ENCODE peak calls at places on chromosome 15, in six cellular contexts. I is HepG2, X is SK-N-SH, F is GM12878, N is K562, Z is H1. P is an unnamed sample.

GRCh38 chr15:37900286-37901221 is 33.9 kb upstream of the TMCO5A start:
- DNase-seq in I (no peak), X (no peak), F (no peak), N (no peak), Z (no peak), P (no peak)

GRCh38 chr15:32119694-32120330 is 89.5 kb downstream of the CHRNA7 start:
- DNase-seq in I (no peak), X (peak; percentile 72), F (no peak), N (no peak), Z (no peak), P (no peak)

GRCh38 chr15:83275412-83275811 is 9.1 kb downstream of the BNC1 start:
- DNase-seq in I (no peak), X (no peak), F (no peak), N (no peak), Z (no peak), P (no peak)

GRCh38 chr15:49323207-49323606 is 99.8 kb upstream of the FGF7 start:
- DNase-seq in I (no peak), X (no peak), F (no peak), N (no peak), Z (no peak), P (no peak)

GRCh38 chr15:24878153-24878552 is 76.6 kb upstream of the SNRPN start:
- DNase-seq in I (peak; percentile 38), X (peak; percentile 57), F (no peak), N (no peak), Z (no peak), P (no peak)

GRCh38 chr15:83565553-83566159 is 88.3 kb upstream of the ADAMTSL3 start:
- DNase-seq in I (peak; percentile 25), X (peak; percentile 25), F (no peak), N (peak; percentile 23), Z (no peak), P (no peak)

GRCh38 chr15:38562278-38562677 is 2.3 kb downstream of the RASGRP1 start:
- DNase-seq in I (no peak), X (no peak), F (no peak), N (no peak), Z (no peak), P (no peak)

GRCh38 chr15:73330206-73331051 is 38.3 kb downstream of the HCN4 start:
- DNase-seq in I (no peak), X (no peak), F (no peak), N (no peak), Z (no peak), P (no peak)

GRCh38 chr15:65318870-65319356 is 14.4 kb downstream of the RNU5B-1 start:
- DNase-seq in I (peak; percentile 68), X (peak; percentile 86), F (no peak), N (peak; percentile 86), Z (no peak), P (peak; percentile 38)

GRCh38 chr15:48861813-48862431 is 16.0 kb upstream of the EID1 start:
- DNase-seq in I (peak; percentile 57), X (peak; percentile 58), F (no peak), N (peak; percentile 51), Z (no peak), P (peak; percentile 63)

GRCh38 chr15:71219646-71220045 is 104.4 kb downstream of the THSD4 start:
- DNase-seq in I (no peak), X (no peak), F (no peak), N (no peak), Z (no peak), P (no peak)

GRCh38 chr15:65051266-65051665 is 6.1 kb downstream of the SLC51B start:
- DNase-seq in I (no peak), X (no peak), F (no peak), N (no peak), Z (no peak), P (no peak)

GRCh38 chr15:85839637-85840036 is 44.9 kb upstream of the KLHL25 start:
- DNase-seq in I (no peak), X (no peak), F (no peak), N (no peak), Z (no peak), P (no peak)

GRCh38 chr15:73075151-73075859 is 23.0 kb downstream of the NEO1 start:
- DNase-seq in I (no peak), X (no peak), F (no peak), N (no peak), Z (no peak), P (no peak)

GRCh38 chr15:91114301-91114700 is 14.2 kb downstream of the SV2B start:
- DNase-seq in I (no peak), X (no peak), F (no peak), N (no peak), Z (no peak), P (no peak)

GRCh38 chr15:63502137-63502801 is 2.1 kb upstream of the USP3 start:
- DNase-seq in I (peak; percentile 31), X (no peak), F (no peak), N (no peak), Z (no peak), P (no peak)

GRCh38 chr15:67396109-67396508 is 124.8 kb upstream of the C15orf61 start:
- DNase-seq in I (no peak), X (no peak), F (no peak), N (no peak), Z (no peak), P (peak; percentile 25)

GRCh38 chr15:101269479-101270223 is 7.6 kb downstream of the SELENOS start:
- DNase-seq in I (no peak), X (no peak), F (no peak), N (no peak), Z (no peak), P (no peak)

GRCh38 chr15:50164458-50164857 is 17.5 kb upstream of the SLC27A2 start:
- DNase-seq in I (peak; percentile 86), X (no peak), F (no peak), N (no peak), Z (no peak), P (no peak)

GRCh38 chr15:66849393-66849745 is 147.3 kb downstream of the SMAD6 start:
- DNase-seq in I (no peak), X (no peak), F (no peak), N (no peak), Z (no peak), P (no peak)

GRCh38 chr15:76178321-76178720 is 118.5 kb downstream of the TMEM266 start:
- DNase-seq in I (no peak), X (no peak), F (no peak), N (no peak), Z (no peak), P (no peak)

GRCh38 chr15:51576911-51577500 is 45.6 kb downstream of the DMXL2 start:
- DNase-seq in I (no peak), X (no peak), F (no peak), N (peak; percentile 48), Z (no peak), P (peak; percentile 75)

GRCh38 chr15:84982301-84982920 is 755 bp downstream of the PDE8A start:
- DNase-seq in I (peak; percentile 70), X (no peak), F (no peak), N (no peak), Z (no peak), P (no peak)

GRCh38 chr15:99961011-99961441 is 227.8 kb upstream of the LYSMD4 start:
- DNase-seq in I (no peak), X (no peak), F (no peak), N (peak; percentile 19), Z (no peak), P (peak; percentile 8)
- TF ChIP-seq GABPA in I (no peak), X (no peak), F (no peak), N (no peak), Z (no peak), P (no peak)

DNA sequence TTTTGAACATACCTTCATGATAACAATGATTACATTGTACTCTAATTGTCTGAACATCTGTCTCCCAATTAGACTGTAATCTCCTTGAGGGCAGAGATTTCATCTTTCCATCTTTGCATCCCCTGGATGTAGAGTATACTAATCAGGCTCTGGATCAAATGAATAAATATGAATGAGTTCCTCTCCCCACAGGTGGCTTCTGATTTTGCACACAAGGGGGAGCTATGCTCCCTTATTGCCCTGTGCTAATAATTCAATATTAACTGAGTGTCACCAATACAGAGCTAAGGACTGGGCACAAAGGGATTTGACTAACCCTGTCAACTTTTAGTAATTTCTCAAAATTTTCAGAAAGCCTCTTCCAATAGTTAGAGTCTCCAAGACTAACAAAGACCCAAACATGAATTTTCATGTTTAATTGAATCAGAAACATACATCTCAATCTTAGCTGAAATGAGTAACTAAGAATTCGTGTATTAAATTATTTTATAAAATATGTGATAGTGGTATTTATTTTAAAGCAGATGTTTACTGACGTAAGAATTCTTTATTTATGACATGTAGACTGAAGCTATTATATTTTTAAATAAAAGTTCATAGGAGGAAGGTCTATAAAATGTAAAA is 3.0 kb downstream of the DUOXA1 start:
- DNase-seq in I (peak; percentile 25), X (no peak), F (no peak), N (peak; percentile 39), Z (no peak), P (peak; percentile 39)
- TF ChIP-seq CTCF in I (peak; percentile 55), X (peak; percentile 60), F (peak; percentile 67), N (peak; percentile 77), Z (no peak), P (peak; percentile 71)

DNA sequence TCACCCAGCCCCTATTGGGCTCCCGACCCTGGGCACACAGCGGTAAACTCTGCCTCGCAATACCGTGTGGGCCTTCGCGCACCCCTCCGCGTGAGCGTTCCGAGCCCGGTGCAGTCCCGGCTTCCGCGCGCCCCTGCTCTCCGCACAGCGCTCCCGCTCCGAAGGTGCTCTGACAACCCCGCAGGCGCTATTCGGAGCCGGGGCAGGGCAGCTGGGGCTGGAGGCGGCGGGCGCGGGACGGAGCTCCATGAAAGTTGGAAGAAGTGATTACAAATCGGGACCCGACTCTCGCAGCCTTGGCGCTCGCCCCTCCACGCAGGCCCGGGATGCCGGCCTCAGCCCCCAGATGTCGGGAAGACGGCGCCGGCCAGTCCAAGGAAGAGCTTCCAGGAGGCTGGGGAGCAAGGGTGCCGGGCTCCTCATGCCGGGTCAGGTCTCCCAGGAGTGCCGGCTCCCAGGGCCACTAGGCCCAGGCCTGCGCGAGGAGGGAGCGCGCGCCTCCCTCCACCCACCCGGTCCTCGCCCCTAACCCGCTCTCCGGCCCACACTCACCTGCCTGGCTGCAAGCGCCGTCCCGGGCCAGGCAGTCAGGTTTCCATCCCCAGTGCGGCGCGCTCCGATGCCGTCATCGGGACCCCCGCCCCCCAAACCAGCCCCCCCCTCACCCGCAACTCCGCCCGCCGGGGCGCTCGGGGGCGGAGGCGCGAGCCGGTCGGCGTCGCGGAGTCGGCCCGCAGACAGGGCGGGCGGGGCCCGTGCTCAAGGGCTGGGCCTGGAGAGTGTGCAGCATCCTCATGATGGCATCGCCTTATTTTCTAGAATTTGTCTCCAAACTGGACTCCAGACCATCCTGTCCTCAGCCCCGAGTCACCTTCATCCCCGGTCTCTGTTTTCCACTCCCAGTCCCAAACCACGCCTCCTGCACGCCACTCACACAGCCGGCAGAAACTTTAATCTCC is at the start of gene KIF7:
- DNase-seq in I (peak; percentile 32), X (peak; percentile 98), F (no peak), N (peak; percentile 73), Z (peak; percentile 31), P (no peak)
- H3K27ac ChIP-seq in I (no peak within 1 kb of the TSS), X (peak within 1 kb of the TSS; percentile 28), F (no peak within 1 kb of the TSS), N (no peak within 1 kb of the TSS), Z (no peak within 1 kb of the TSS), P (no peak within 1 kb of the TSS)

GRCh38 chr15:29969587-29970401 is 113.0 kb upstream of the GOLGA8J start:
- DNase-seq in I (no peak), X (no peak), F (no peak), N (no peak), Z (no peak), P (no peak)

GRCh38 chr15:29962404-29962803 is 120.4 kb upstream of the GOLGA8J start:
- DNase-seq in I (no peak), X (no peak), F (no peak), N (no peak), Z (no peak), P (no peak)

GRCh38 chr15:29972051-29972450 is 110.7 kb upstream of the GOLGA8J start:
- DNase-seq in I (no peak), X (no peak), F (no peak), N (no peak), Z (no peak), P (no peak)

GRCh38 chr15:29970402-29970695 is 112.4 kb upstream of the GOLGA8J start:
- DNase-seq in I (peak; percentile 15), X (peak; percentile 25), F (no peak), N (no peak), Z (no peak), P (no peak)

GRCh38 chr15:29968099-29968892 is 114.5 kb upstream of the GOLGA8J start:
- DNase-seq in I (no peak), X (peak; percentile 85), F (no peak), N (no peak), Z (no peak), P (peak; percentile 10)
- TF ChIP-seq GABPA in I (no peak), X (no peak), F (no peak), N (no peak), Z (no peak), P (no peak)